ENCODE peak calls at places on chromosomes 6 and 20, in seven cellular contexts. R is AG04450, M is fibroblast of pulmonary artery, S is colonic mucosa, C is fibroblast of the aortic adventitia, X is astrocyte, B is LNCaP clone FGC. H is an unnamed sample.

GRCh38 chr6:132082421-132082820 is 131.2 kb upstream of the CCN2 start:
- DNase-seq in B (no peak), R (no peak), S (no peak), M (no peak), X (no peak), C (no peak), H (no peak)

GRCh38 chr6:158863646-158864045 is 44.5 kb upstream of the EZR start:
- DNase-seq in C (peak; percentile 33), X (peak; percentile 64), S (no peak), B (no peak), R (no peak), M (no peak), H (peak; percentile 23)

GRCh38 chr6:30998785-30999184 is 11.5 kb upstream of the MUC22 start:
- DNase-seq in C (no peak), M (no peak), S (no peak), B (peak; percentile 56), R (no peak), X (no peak), H (no peak)

GRCh38 chr6:53436904-53437303 is 88.2 kb upstream of the ELOVL5 start:
- DNase-seq in B (no peak), S (no peak), C (peak; percentile 18), M (peak; percentile 50), X (peak; percentile 45), R (no peak), H (peak; percentile 35)

GRCh38 chr6:89966250-89966588 is 72.0 kb downstream of the GJA10 start:
- DNase-seq in C (no peak), S (no peak), B (no peak), X (no peak), R (no peak), M (no peak), H (no peak)

GRCh38 chr20:2984956-2985661 is 58.3 kb upstream of the GNRH2 start:
- DNase-seq in S (no peak), R (peak; percentile 32), C (peak; percentile 57), B (no peak), X (peak; percentile 66), M (peak; percentile 55), H (peak; percentile 39)

GRCh38 chr6:53921639-53922038 is 126.8 kb downstream of the LRRC1 start:
- DNase-seq in R (no peak), B (no peak), C (no peak), S (no peak), M (no peak), X (no peak), H (no peak)

GRCh38 chr20:1377984-1378742 is 14.7 kb downstream of the FKBP1A start:
- DNase-seq in S (no peak), M (no peak), B (no peak), X (peak; percentile 73), R (no peak), C (peak; percentile 26), H (no peak)

GRCh38 chr6:161422710-161423109 is 148.8 kb upstream of the AGPAT4 start:
- DNase-seq in B (no peak), S (no peak), C (no peak), R (no peak), M (peak; percentile 53), X (no peak), H (no peak)

GRCh38 chr6:63425493-63425892 is 105.7 kb upstream of the LGSN start:
- DNase-seq in B (no peak), C (no peak), M (no peak), S (no peak), X (no peak), R (no peak), H (no peak)

GRCh38 chr20:59157961-59158541 is 5.6 kb upstream of the ZNF831 start:
- DNase-seq in C (no peak), S (peak; percentile 18), M (no peak), B (no peak), X (no peak), R (no peak), H (no peak)

GRCh38 chr20:32792316-32792715 is 27.4 kb upstream of the MAPRE1 start:
- DNase-seq in R (no peak), B (no peak), C (no peak), M (peak; percentile 5), X (peak; percentile 60), S (no peak), H (peak; percentile 45)

GRCh38 chr20:25273046-25273445 is 25.2 kb downstream of the PYGB start:
- DNase-seq in M (no peak), X (no peak), R (no peak), B (no peak), C (no peak), S (no peak), H (no peak)

DNA sequence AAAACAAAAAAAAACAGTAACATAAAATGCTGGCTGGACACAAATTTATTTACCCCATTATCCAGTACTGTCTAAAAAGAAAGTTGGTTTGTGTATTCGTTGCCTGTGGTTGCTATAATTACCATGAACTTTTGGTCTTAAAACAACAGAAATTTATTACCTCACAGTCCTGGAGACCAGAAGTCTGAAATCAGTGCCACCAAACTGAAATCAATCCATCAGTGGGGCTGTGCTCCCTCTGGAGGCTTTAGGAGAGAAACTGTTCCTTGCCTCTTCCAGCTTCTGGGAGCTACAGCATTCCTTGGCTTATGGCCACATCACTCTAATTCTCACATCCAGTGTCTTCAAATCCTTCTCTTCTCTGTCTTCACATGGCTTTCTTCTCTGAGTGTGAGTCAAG is 79.4 kb downstream of the SNX5 start:
- DNase-seq in B (no peak), C (peak; percentile 65), R (no peak), M (peak; percentile 43), S (no peak), X (peak; percentile 20), H (peak; percentile 59)
- TF ChIP-seq CTCF in B (peak; percentile 2), C (peak; percentile 39), R (peak; percentile 3), M (peak; percentile 24), S (no peak), X (no peak), H (peak; percentile 26)

DNA sequence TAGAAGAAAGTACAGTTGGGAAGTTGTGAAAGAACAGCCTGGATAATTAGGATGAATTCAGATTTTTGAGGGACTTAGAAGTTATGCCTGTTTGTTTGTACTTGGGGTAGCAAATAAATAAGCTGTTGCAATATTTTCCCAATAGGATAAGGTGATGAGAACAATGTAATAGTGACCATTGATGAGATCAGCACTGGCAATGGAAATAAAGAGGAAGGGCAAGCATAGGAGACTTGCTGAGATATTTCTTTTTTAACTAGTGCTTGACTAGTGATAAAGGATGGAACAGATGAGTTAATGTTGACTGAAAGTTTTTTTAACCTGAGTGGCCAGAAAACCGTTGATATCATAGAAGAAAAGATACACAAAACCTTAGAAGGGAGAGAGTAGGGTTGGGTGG is 498.8 kb downstream of the CDKAL1 start:
- DNase-seq in B (no peak), R (no peak), S (no peak), C (no peak), X (no peak), M (no peak), H (peak; percentile 30)
- H3K4me3 ChIP-seq in B (no peak overlapping the region), R (no peak overlapping the region), S (no peak overlapping the region), C (peak overlapping the region; percentile 39), X (no peak overlapping the region), M (no peak overlapping the region), H (no peak overlapping the region)

DNA sequence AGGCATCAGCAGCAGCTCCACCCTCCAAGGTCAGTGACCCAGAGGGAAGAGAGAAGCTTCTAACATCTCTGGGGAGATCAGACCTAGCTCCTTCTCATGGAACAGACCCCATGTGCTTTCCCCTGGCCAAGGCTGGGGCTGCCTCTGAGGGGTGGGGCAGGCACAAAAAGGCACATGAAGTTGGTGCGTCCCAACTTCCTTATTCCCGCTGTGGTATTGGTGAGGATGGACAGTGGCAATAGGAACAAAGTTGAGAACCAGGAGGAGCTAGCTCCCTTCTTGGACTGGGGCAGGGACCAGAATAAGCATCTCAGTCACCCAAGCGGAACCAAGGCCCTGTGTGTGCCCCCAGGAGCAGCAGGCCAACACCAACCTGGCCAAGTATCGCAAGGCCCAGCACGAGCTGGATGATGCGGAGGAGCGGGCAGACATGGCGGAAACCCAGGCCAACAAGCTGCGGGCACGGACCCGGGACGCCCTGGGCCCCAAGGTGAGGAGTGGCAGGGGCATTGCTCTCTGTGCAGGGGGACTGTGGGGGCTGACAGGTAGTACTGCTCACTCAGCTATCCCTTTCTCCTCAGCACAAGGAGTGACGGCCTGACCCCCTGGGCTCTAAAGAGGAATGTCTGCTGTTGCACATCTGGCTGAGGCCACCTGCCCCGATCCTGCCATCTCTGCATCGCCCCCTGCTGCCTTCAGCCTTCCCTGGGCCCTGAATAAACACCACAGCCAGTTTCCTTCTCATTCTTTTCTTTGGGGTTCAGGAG is 46.1 kb downstream of the MYH7B start:
- DNase-seq in X (no peak), B (no peak), S (no peak), C (no peak), R (no peak), M (no peak), H (no peak)
- TF ChIP-seq CTCF in X (no peak), B (peak; percentile 57), S (no peak), C (peak; percentile 29), R (peak; percentile 41), M (peak; percentile 35), H (peak; percentile 38)

GRCh38 chr6:77290798-77291197 is 172.5 kb downstream of the HTR1B start:
- DNase-seq in R (no peak), S (no peak), B (no peak), M (peak; percentile 16), C (no peak), X (no peak), H (peak; percentile 24)
- H3K4me3 ChIP-seq in R (no peak overlapping the region), S (no peak overlapping the region), B (no peak overlapping the region), M (no peak overlapping the region), C (no peak overlapping the region), X (no peak overlapping the region), H (no peak overlapping the region)

H was measured in cardiac fibroblast.